ENCODE peak calls at places on chromosomes 13 and 19, in nine cellular contexts. M is HFF-Myc; H is HCEC 1CT; L is retina; W is NCI-H1694 treated with DMSO at 0.1 percent for 48 hours; D is stimulated activated CD8-positive, alpha-beta memory T cell treated with anti-CD3 and anti-CD28 coated beads, Interleukin-4, amount 100 ng/mL, for 24 hours; U is EL; P is WERI-Rb-1; X is GM12865. G is an unnamed sample.

GRCh38 chr19:3458595-3459284 is 21.6 kb downstream of the SMIM24 start:
- DNase-seq in U (no peak), D (no peak), P (no peak), H (no peak), X (no peak), M (no peak), L (peak; percentile 69), W (no peak), G (no peak)

GRCh38 chr19:13953021-13953531 is 767 bp downstream of the DCAF15 start:
- DNase-seq in H (peak; percentile 55), D (no peak), X (no peak), L (peak; percentile 51), M (no peak), W (no peak), U (peak; percentile 71), P (no peak), G (peak; percentile 57)

GRCh38 chr13:110642291-110642981 is 27.1 kb downstream of the NAXD start:
- DNase-seq in W (no peak), U (no peak), L (no peak), P (no peak), M (no peak), H (no peak), D (no peak), X (no peak), G (no peak)

GRCh38 chr13:31110617-31111016 is 51.1 kb downstream of the HSPH1 start:
- DNase-seq in P (no peak), H (no peak), D (no peak), U (no peak), X (no peak), W (no peak), M (no peak), L (no peak), G (no peak)

GRCh38 chr13:79405501-79405830 is 589 bp downstream of the RBM26 start:
- DNase-seq in P (no peak), W (no peak), D (no peak), H (no peak), M (no peak), X (no peak), U (peak; percentile 39), L (peak; percentile 65), G (no peak)

GRCh38 chr19:1492474-1493006 is 1.6 kb downstream of the REEP6 start:
- DNase-seq in L (no peak), D (no peak), W (no peak), P (no peak), X (no peak), H (no peak), M (no peak), U (no peak), G (no peak)

GRCh38 chr19:36014029-36014924 is at the start of gene ALKBH6:
- DNase-seq in H (peak; percentile 99), D (peak; percentile 99), P (peak; percentile 99), X (peak; percentile 99), L (peak; percentile 94), M (peak; percentile 92), W (peak; percentile 99), U (peak; percentile 99), G (peak; percentile 96)

GRCh38 chr13:91813255-91813654 is 414.8 kb downstream of the GPC5 start:
- DNase-seq in L (no peak), M (no peak), P (no peak), W (peak; percentile 10), H (no peak), X (no peak), U (no peak), D (no peak), G (no peak)

GRCh38 chr19:10402441-10403038 is 802 bp downstream of the CDC37 start:
- DNase-seq in L (no peak), H (no peak), P (no peak), D (no peak), M (no peak), X (no peak), U (peak; percentile 77), W (no peak), G (peak; percentile 44)

GRCh38 chr13:51645154-51645650 is 60.9 kb downstream of the WDFY2 start:
- DNase-seq in L (peak; percentile 21), P (no peak), M (no peak), U (peak; percentile 36), D (no peak), X (peak; percentile 34), H (peak; percentile 68), W (no peak), G (peak; percentile 74)

GRCh38 chr13:113043931-113044330 is 61.7 kb upstream of the F7 start:
- DNase-seq in H (no peak), D (no peak), W (no peak), P (no peak), X (no peak), M (no peak), U (no peak), L (no peak), G (no peak)

GRCh38 chr19:5080030-5080644 is 111.2 kb downstream of the KDM4B start:
- DNase-seq in H (no peak), L (peak; percentile 49), U (no peak), D (no peak), P (no peak), M (no peak), W (peak; percentile 68), X (no peak), G (no peak)

GRCh38 chr19:46932346-46932745 is 71.5 kb downstream of the ARHGAP35 start:
- DNase-seq in W (no peak), U (peak; percentile 86), P (no peak), L (no peak), X (no peak), D (no peak), H (peak; percentile 53), M (no peak), G (peak; percentile 51)

GRCh38 chr13:35131471-35131870 is 189.4 kb downstream of the NBEA start:
- DNase-seq in D (no peak), U (no peak), H (no peak), L (no peak), W (no peak), X (no peak), P (no peak), M (no peak), G (no peak)

GRCh38 chr13:60135344-60135743 is 28.4 kb downstream of the DIAPH3 start:
- DNase-seq in L (no peak), X (no peak), U (no peak), M (no peak), P (no peak), W (no peak), D (no peak), H (no peak), G (no peak)

GRCh38 chr19:6379744-6380143 is 4.0 kb upstream of the PSPN start:
- DNase-seq in X (no peak), P (no peak), H (no peak), W (no peak), U (no peak), L (no peak), M (no peak), D (no peak), G (no peak)

GRCh38 chr13:104594801-104595200 is 1528.6 kb upstream of the SLC10A2 start:
- DNase-seq in U (no peak), D (no peak), P (no peak), W (no peak), H (no peak), X (no peak), L (no peak), M (no peak), G (no peak)

GRCh38 chr19:17340302-17340870 is 3.0 kb downstream of the GTPBP3 start:
- DNase-seq in P (no peak), L (no peak), U (no peak), W (no peak), H (no peak), X (peak; percentile 59), D (no peak), M (no peak), G (no peak)

GRCh38 chr19:19417618-19418270 is 12.3 kb downstream of the GATAD2A start:
- DNase-seq in M (no peak), H (no peak), P (peak; percentile 40), U (no peak), D (no peak), W (no peak), L (no peak), X (no peak), G (no peak)

GRCh38 chr19:45762870-45763631 is 6.0 kb downstream of the SIX5 start:
- DNase-seq in L (no peak), X (no peak), D (no peak), P (no peak), M (no peak), H (no peak), W (no peak), U (no peak), G (no peak)

GRCh38 chr19:5691930-5692784 is 2.1 kb downstream of the RPL36 start:
- DNase-seq in W (no peak), U (peak; percentile 42), P (no peak), M (no peak), X (peak; percentile 44), L (peak; percentile 28), D (no peak), H (no peak), G (peak; percentile 27)